ENCODE peak calls at places on chromosome 22, in seven cellular contexts. T, J, N, G, H, V and Q are unnamed samples.

GRCh38 chr22:36323182-36323854 is 64.4 kb downstream of the MYH9 start:
- DNase-seq in T (no peak), J (peak), N (no peak), G (no peak), H (no peak), V (peak), Q (no peak)

GRCh38 chr22:30004689-30005088 is 75.6 kb upstream of the HORMAD2 start:
- DNase-seq in T (no peak), J (no peak), N (no peak), G (no peak), H (no peak), V (no peak), Q (no peak)

GRCh38 chr22:37345863-37346514 is 63.7 kb downstream of the CYTH4 start:
- DNase-seq in T (no peak), J (peak), N (no peak), G (no peak), H (no peak), V (no peak), Q (no peak)

GRCh38 chr22:44660051-44660830 is 41.8 kb upstream of the PRR5 start:
- DNase-seq in T (no peak), J (no peak), N (no peak), G (no peak), H (no peak), V (no peak), Q (peak)

GRCh38 chr22:39428597-39429071 is 28.2 kb upstream of the MGAT3 start:
- DNase-seq in T (no peak), J (no peak), N (no peak), G (no peak), H (no peak), V (no peak), Q (no peak)

GRCh38 chr22:22937894-22938480 is 50.4 kb downstream of the IGLL5 start:
- DNase-seq in T (no peak), J (no peak), N (no peak), G (no peak), H (no peak), V (no peak), Q (no peak)

GRCh38 chr22:49969751-49970527 is 9.4 kb downstream of the PIM3 start:
- DNase-seq in T (no peak), J (no peak), N (peak), G (no peak), H (no peak), V (no peak), Q (peak)

GRCh38 chr22:35582861-35583670 is 34.1 kb downstream of the MB start:
- DNase-seq in T (peak), J (peak), N (peak), G (peak), H (peak), V (no peak), Q (no peak)

GRCh38 chr22:44399196-44399837 is 86.6 kb upstream of the SHISAL1 start:
- DNase-seq in T (no peak), J (no peak), N (no peak), G (no peak), H (no peak), V (no peak), Q (peak)

GRCh38 chr22:45867906-45868555 is 108.9 kb downstream of the WNT7B start:
- DNase-seq in T (no peak), J (no peak), N (no peak), G (no peak), H (no peak), V (no peak), Q (no peak)

GRCh38 chr22:38172489-38173155 is 9.0 kb downstream of the PLA2G6 start:
- DNase-seq in T (no peak), J (peak), N (no peak), G (no peak), H (peak), V (no peak), Q (peak)

GRCh38 chr22:21948824-21949568 is 3.7 kb downstream of the PPM1F start:
- DNase-seq in T (no peak), J (no peak), N (no peak), G (no peak), H (no peak), V (no peak), Q (no peak)

GRCh38 chr22:43945632-43946390 is 9.4 kb upstream of the SAMM50 start:
- DNase-seq in T (peak), J (peak), N (peak), G (peak), H (peak), V (no peak), Q (no peak)

GRCh38 chr22:21012446-21013407 is 2.2 kb upstream of the P2RX6 start:
- DNase-seq in T (no peak), J (no peak), N (no peak), G (no peak), H (no peak), V (no peak), Q (no peak)

GRCh38 chr22:21042978-21043855 is 2.5 kb upstream of the LRRC74B start:
- DNase-seq in T (no peak), J (no peak), N (no peak), G (no peak), H (no peak), V (no peak), Q (no peak)

GRCh38 chr22:49291781-49292180 is 535.9 kb downstream of the BRD1 start:
- DNase-seq in T (no peak), J (no peak), N (peak), G (no peak), H (no peak), V (no peak), Q (peak)

GRCh38 chr22:22201185-22201924 is 43.2 kb upstream of the VPREB1 start:
- DNase-seq in T (no peak), J (no peak), N (no peak), G (peak), H (peak), V (no peak), Q (no peak)

GRCh38 chr22:21936151-21936778 is 16.4 kb downstream of the PPM1F start:
- DNase-seq in T (no peak), J (no peak), N (no peak), G (no peak), H (no peak), V (peak), Q (no peak)

GRCh38 chr22:50046481-50047245 is 11.4 kb downstream of the TTLL8 start:
- DNase-seq in T (no peak), J (no peak), N (no peak), G (no peak), H (no peak), V (no peak), Q (peak)

GRCh38 chr22:28817919-28818859 is 17.8 kb upstream of the XBP1 start:
- DNase-seq in T (no peak), J (peak), N (no peak), G (no peak), H (no peak), V (no peak), Q (no peak)

GRCh38 chr22:21775061-21775460 is 39.5 kb upstream of the YPEL1 start:
- DNase-seq in T (no peak), J (no peak), N (no peak), G (no peak), H (no peak), V (no peak), Q (peak)

GRCh38 chr22:42343551-42344081 is 73.2 kb upstream of the TCF20 start:
- DNase-seq in T (no peak), J (no peak), N (no peak), G (no peak), H (no peak), V (no peak), Q (no peak)

GRCh38 chr22:31329029-31329428 is 17.1 kb downstream of the PATZ1 start:
- DNase-seq in T (no peak), J (no peak), N (no peak), G (no peak), H (no peak), V (no peak), Q (no peak)